ENCODE peak calls at places on chromosomes 11 and 22, in seven cellular contexts. M, Y, K, V, R, N and U are unnamed samples.

GRCh38 chr11:1832989-1833365 is 1.8 kb upstream of the SYT8 start:
- DNase-seq in V (no peak), R (no peak), K (no peak), N (no peak), Y (no peak), M (no peak), U (no peak)

GRCh38 chr11:66012371-66012945 is 650 bp downstream of the CST6 start:
- DNase-seq in R (no peak), M (no peak), K (no peak), V (no peak), Y (no peak), N (no peak), U (peak)

GRCh38 chr11:15710593-15711260 is 596.0 kb downstream of the INSC start:
- DNase-seq in K (no peak), Y (no peak), V (no peak), M (no peak), R (no peak), N (no peak), U (no peak)

GRCh38 chr22:38260760-38261477 is 11.9 kb downstream of the TMEM184B start:
- DNase-seq in Y (no peak), K (no peak), N (no peak), M (no peak), V (no peak), R (no peak), U (no peak)

GRCh38 chr11:70467196-70468085 is 69.1 kb downstream of the CTTN start:
- DNase-seq in N (peak), Y (peak), M (peak), V (no peak), K (peak), R (peak), U (peak)

GRCh38 chr11:17418437-17418836 is 30.0 kb upstream of the KCNJ11 start:
- DNase-seq in K (no peak), M (no peak), V (no peak), N (no peak), R (no peak), Y (no peak), U (no peak)

GRCh38 chr11:35165416-35166368 is 26.7 kb downstream of the CD44 start:
- DNase-seq in V (peak), N (peak), R (peak), M (peak), K (peak), Y (peak), U (peak)

GRCh38 chr11:44673691-44674090 is 53.1 kb upstream of the TSPAN18 start:
- DNase-seq in N (no peak), M (no peak), V (no peak), K (no peak), Y (no peak), R (no peak), U (no peak)

GRCh38 chr11:59551651-59552521 is 40.5 kb downstream of the OR4D9 start:
- DNase-seq in V (peak), R (no peak), N (no peak), M (peak), K (peak), Y (no peak), U (no peak)

GRCh38 chr22:46084943-46085830 is 65.1 kb upstream of the PPARA start:
- DNase-seq in M (no peak), N (peak), V (no peak), K (peak), R (no peak), Y (peak), U (no peak)

GRCh38 chr22:23626286-23626975 is 5.7 kb downstream of the DRICH1 start:
- DNase-seq in V (no peak), N (no peak), Y (no peak), M (no peak), R (no peak), K (no peak), U (no peak)

GRCh38 chr11:12539570-12539969 is 134.7 kb upstream of the TEAD1 start:
- DNase-seq in V (no peak), R (peak), N (no peak), M (no peak), K (no peak), Y (no peak), U (no peak)

GRCh38 chr22:23516304-23516703 is 63.8 kb downstream of the IGLL1 start:
- DNase-seq in N (no peak), R (no peak), M (no peak), Y (no peak), K (no peak), V (no peak), U (no peak)

GRCh38 chr11:78946945-78947914 is 372.6 kb upstream of the NARS2 start:
- DNase-seq in N (no peak), K (no peak), Y (peak), R (no peak), V (no peak), M (no peak), U (no peak)

GRCh38 chr11:120540744-120541143 is 29.2 kb downstream of the GRIK4 start:
- DNase-seq in Y (no peak), M (no peak), R (no peak), N (no peak), V (no peak), K (no peak), U (no peak)

GRCh38 chr11:79236541-79236971 is 204.3 kb downstream of the TENM4 start:
- DNase-seq in V (no peak), N (no peak), K (no peak), M (no peak), Y (no peak), R (no peak), U (no peak)

GRCh38 chr11:116112031-116112935 is 608.1 kb upstream of the CADM1 start:
- DNase-seq in M (no peak), K (no peak), Y (no peak), N (no peak), R (no peak), V (no peak), U (no peak)

GRCh38 chr11:102010776-102011500 is 36.3 kb upstream of the CFAP300 start:
- DNase-seq in M (no peak), V (no peak), Y (peak), K (peak), R (peak), N (peak), U (no peak)

GRCh38 chr11:47904808-47905207 is 56.7 kb upstream of the NUP160 start:
- DNase-seq in Y (no peak), N (no peak), K (no peak), M (no peak), R (no peak), V (no peak), U (no peak)

GRCh38 chr22:43188829-43189545 is 2.1 kb upstream of the TTLL12 start:
- DNase-seq in N (no peak), V (no peak), K (no peak), R (no peak), Y (no peak), M (no peak), U (no peak)

GRCh38 chr22:35649636-35650250 is 1.5 kb downstream of the APOL6 start:
- DNase-seq in M (no peak), K (no peak), R (no peak), V (no peak), N (no peak), Y (no peak), U (no peak)

GRCh38 chr22:41668971-41669911 is 19.4 kb downstream of the SNU13 start:
- DNase-seq in M (no peak), N (no peak), V (no peak), R (no peak), K (no peak), Y (no peak), U (no peak)

GRCh38 chr11:64772318-64773018 is 5.9 kb downstream of the SF1 start:
- DNase-seq in V (no peak), M (peak), R (no peak), K (no peak), Y (no peak), N (no peak), U (no peak)

GRCh38 chr11:64769283-64769682 is 9.1 kb downstream of the SF1 start:
- DNase-seq in Y (no peak), V (no peak), K (no peak), R (no peak), M (no peak), N (no peak), U (no peak)

GRCh38 chr11:64771861-64772260 is 6.5 kb downstream of the SF1 start:
- DNase-seq in K (no peak), Y (no peak), R (no peak), V (no peak), M (peak), N (no peak), U (no peak)

GRCh38 chr11:64768300-64768694 is 8.5 kb upstream of the PYGM start:
- DNase-seq in N (no peak), V (no peak), R (no peak), Y (no peak), M (no peak), K (no peak), U (peak)

DNA sequence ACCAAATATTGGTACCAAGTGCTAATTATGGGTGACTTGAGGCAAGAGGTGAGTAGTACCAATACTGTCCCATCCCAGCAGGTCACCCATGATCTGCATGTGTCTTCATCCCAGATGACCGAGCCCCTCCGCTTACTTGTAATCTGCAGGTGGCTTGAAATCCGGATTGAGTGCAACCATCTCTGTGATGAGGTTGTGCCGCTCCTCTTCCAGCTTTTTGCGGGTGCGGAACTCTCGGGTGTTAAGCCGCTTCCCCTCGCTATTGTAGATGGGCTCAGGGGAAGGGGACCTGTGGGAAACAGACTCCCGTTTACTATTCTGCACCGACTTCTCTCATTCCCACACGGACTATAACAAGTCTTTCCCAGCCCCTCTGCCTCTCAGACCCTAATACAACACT is 8.2 kb downstream of the SF1 start:
- DNase-seq in N (no peak), K (no peak), M (no peak), Y (no peak), V (no peak), R (no peak), U (no peak)
- TF ChIP-seq CTCF in N (no peak), K (no peak), M (no peak), Y (no peak), V (no peak), R (no peak), U (no peak)

GRCh38 chr22:32100711-32101110 is 57.6 kb downstream of the SLC5A1 start:
- DNase-seq in K (no peak), V (no peak), R (no peak), M (no peak), N (no peak), Y (peak), U (no peak)

GRCh38 chr22:32106930-32107329 is 52.2 kb downstream of the C22orf42 start:
- DNase-seq in N (no peak), R (peak), V (no peak), Y (peak), K (no peak), M (peak), U (no peak)

GRCh38 chr22:32103648-32104326 is 55.3 kb downstream of the C22orf42 start:
- DNase-seq in R (no peak), M (no peak), Y (no peak), N (no peak), V (no peak), K (no peak), U (no peak)
- TF ChIP-seq CTCF in R (no peak), M (peak), Y (peak), N (peak), V (peak), K (no peak), U (peak)

GRCh38 chr11:113272281-113272680 is 42.1 kb upstream of the TTC12 start:
- DNase-seq in K (no peak), N (no peak), V (no peak), Y (no peak), M (no peak), R (no peak), U (no peak)

GRCh38 chr11:113272927-113273615 is 41.3 kb upstream of the TTC12 start:
- DNase-seq in M (no peak), N (no peak), V (no peak), K (no peak), Y (no peak), R (no peak), U (no peak)

GRCh38 chr11:113273720-113274119 is 40.7 kb upstream of the TTC12 start:
- DNase-seq in Y (no peak), K (no peak), N (no peak), R (no peak), M (no peak), V (no peak), U (no peak)

GRCh38 chr11:113275602-113276001 is 38.8 kb upstream of the TTC12 start:
- DNase-seq in V (no peak), R (no peak), Y (no peak), K (no peak), M (no peak), N (no peak), U (no peak)

GRCh38 chr11:113274708-113275582 is 39.4 kb upstream of the TTC12 start:
- DNase-seq in K (no peak), V (no peak), Y (peak), M (no peak), N (no peak), R (peak), U (no peak)
- TF ChIP-seq CTCF in K (no peak), V (peak), Y (peak), M (no peak), N (peak), R (no peak), U (no peak)

DNA sequence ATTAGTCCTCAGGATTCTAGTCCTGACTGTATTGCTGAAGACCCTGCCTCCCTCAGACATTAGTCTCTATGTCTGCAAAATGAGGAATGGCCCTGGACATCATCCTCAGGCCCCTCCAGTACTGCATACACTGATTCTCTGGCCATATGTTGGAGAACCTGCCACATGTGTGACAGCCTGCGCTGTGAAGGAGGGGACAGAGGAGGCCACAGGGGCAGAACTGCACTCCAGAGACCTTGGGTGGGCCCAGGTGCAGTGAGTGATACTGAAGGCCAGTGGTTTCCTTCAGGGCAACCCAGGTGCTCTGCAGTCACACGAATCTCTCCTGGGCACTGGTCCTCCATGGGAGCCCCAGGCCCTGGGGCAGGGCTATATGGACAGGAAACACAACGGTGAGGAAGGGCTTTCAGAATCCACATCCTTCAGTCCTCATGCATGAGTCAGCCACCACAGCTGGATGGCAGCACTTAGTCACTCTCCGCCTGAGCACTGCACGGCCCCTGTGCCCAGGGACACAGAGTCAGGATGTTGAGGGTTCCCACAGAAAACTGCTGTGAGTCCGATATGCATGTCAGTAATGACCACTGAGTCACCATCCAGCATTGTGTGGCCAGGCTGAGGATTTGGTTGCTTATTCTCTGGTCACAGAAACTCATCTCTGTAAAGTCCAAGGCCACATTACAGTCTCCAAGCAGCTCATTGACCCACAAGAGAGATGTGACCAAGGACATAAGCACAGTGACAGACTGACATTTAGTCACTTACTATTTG is 39.7 kb downstream of the ME3 start:
- DNase-seq in Y (peak), V (no peak), M (peak), N (no peak), R (peak), K (no peak), U (no peak)
- TF ChIP-seq CTCF in Y (no peak), V (no peak), M (no peak), N (peak), R (no peak), K (no peak), U (no peak)

GRCh38 chr22:39943366-39943765 is 16.8 kb upstream of the TMA7B start:
- DNase-seq in M (peak), R (no peak), Y (no peak), N (no peak), K (no peak), V (no peak), U (no peak)
- TF ChIP-seq CTCF in M (peak), R (no peak), Y (no peak), N (no peak), K (no peak), V (peak), U (no peak)